ENCODE peak calls at places on chromosomes 16 and 17, in nine cellular contexts. C is Right ventricle myocardium superior; Q is MCF 10A; Z is stimulated activated CD4-positive, alpha-beta T cell treated with anti-CD3 and anti-CD28 coated beads, Interleukin-4, amount 100 ng/mL, for 24 hours; G is islet precursor cell; W is ELF-1; L is Caki2; F is neural crest cell; O is activated CD4-positive, alpha-beta T cell treated with anti-CD3 and anti-CD28 coated beads, Interleukin-2, amount 50 U/mL, for 4 hours. S is an unnamed sample.

GRCh38 chr17:59427425-59427921 is 96.0 kb downstream of the YPEL2 start:
- DNase-seq in C (no peak), Q (peak), Z (peak), G (peak), W (peak), L (peak), F (no peak), O (peak), S (peak)

GRCh38 chr16:23334421-23334853 is 32.3 kb downstream of the SCNN1B start:
- DNase-seq in C (no peak), Q (no peak), Z (no peak), G (no peak), W (no peak), L (no peak), F (no peak), O (no peak), S (no peak)

GRCh38 chr17:62658136-62658535 is 30.7 kb downstream of the MRC2 start:
- DNase-seq in C (no peak), Q (no peak), Z (no peak), G (no peak), W (no peak), L (no peak), F (no peak), O (no peak), S (no peak)

GRCh38 chr17:59508999-59509398 is 56.4 kb upstream of the DHX40 start:
- DNase-seq in C (no peak), Q (no peak), Z (no peak), G (no peak), W (peak), L (no peak), F (no peak), O (no peak), S (no peak)

GRCh38 chr17:40963838-40964237 is 2.9 kb downstream of the KRT39 start:
- DNase-seq in C (no peak), Q (peak), Z (no peak), G (no peak), W (no peak), L (no peak), F (no peak), O (no peak), S (no peak)

GRCh38 chr16:55116165-55116894 is 185.7 kb downstream of the IRX5 start:
- DNase-seq in C (no peak), Q (peak), Z (no peak), G (no peak), W (no peak), L (peak), F (no peak), O (no peak), S (no peak)

GRCh38 chr16:49491736-49492089 is 118.1 kb downstream of the C16orf78 start:
- DNase-seq in C (peak), Q (peak), Z (no peak), G (peak), W (peak), L (no peak), F (peak), O (no peak), S (no peak)

GRCh38 chr16:22375117-22375962 is 921 bp upstream of the CDR2 start:
- DNase-seq in C (no peak), Q (no peak), Z (no peak), G (no peak), W (no peak), L (no peak), F (no peak), O (no peak), S (no peak)

GRCh38 chr17:63041722-63042121 is 75.7 kb downstream of the TANC2 start:
- DNase-seq in C (no peak), Q (peak), Z (no peak), G (no peak), W (no peak), L (no peak), F (no peak), O (no peak), S (no peak)